ENCODE peak calls at places on chromosomes 6 and 20, in seven cellular contexts. K is transverse colon, R is ascending aorta, W is left lung, M is BE2C, G is heart right ventricle, Q is endothelial cell. Y is an unnamed sample.

GRCh38 chr6:79997728-79998127 is 6.7 kb upstream of the TTK start:
- DNase-seq in K (no peak), R (no peak), W (no peak), M (no peak), G (no peak), Q (no peak), Y (no peak)

GRCh38 chr6:90483116-90483839 is 103.6 kb downstream of the MAP3K7 start:
- DNase-seq in K (no peak), R (no peak), W (no peak), M (no peak), G (no peak), Q (no peak), Y (no peak)

GRCh38 chr6:140708386-140708785 is 1333.9 kb upstream of the CITED2 start:
- DNase-seq in K (no peak), R (no peak), W (no peak), M (no peak), G (no peak), Q (no peak), Y (no peak)

GRCh38 chr6:154488276-154488627 is 22.2 kb downstream of the CNKSR3 start:
- DNase-seq in K (no peak), R (no peak), W (no peak), M (no peak), G (no peak), Q (no peak), Y (no peak)

GRCh38 chr6:55868910-55869479 is 6.4 kb downstream of the BMP5 start:
- DNase-seq in K (no peak), R (no peak), W (no peak), M (no peak), G (no peak), Q (no peak), Y (no peak)

GRCh38 chr6:15421945-15422733 is 176.3 kb downstream of the JARID2 start:
- DNase-seq in K (no peak), R (no peak), W (no peak), M (no peak), G (no peak), Q (no peak), Y (no peak)

GRCh38 chr20:32972181-32973076 is 31.8 kb downstream of the SUN5 start:
- DNase-seq in K (peak), R (peak), W (no peak), M (no peak), G (no peak), Q (peak), Y (peak)

GRCh38 chr20:30506100-30506499 is 751.4 kb upstream of the DEFB115 start:
- DNase-seq in K (no peak), R (no peak), W (no peak), M (no peak), G (no peak), Q (no peak), Y (no peak)

GRCh38 chr6:149166747-149167146 is 150.8 kb upstream of the TAB2 start:
- DNase-seq in K (no peak), R (no peak), W (peak), M (peak), G (no peak), Q (no peak), Y (no peak)

GRCh38 chr6:161838306-161839035 is 564.6 kb upstream of the AGPAT4 start:
- DNase-seq in K (no peak), R (no peak), W (peak), M (peak), G (no peak), Q (no peak), Y (no peak)

GRCh38 chr6:7656355-7656754 is 66.4 kb downstream of the SNRNP48 start:
- DNase-seq in K (no peak), R (no peak), W (no peak), M (no peak), G (no peak), Q (no peak), Y (no peak)

GRCh38 chr20:46004813-46005505 is 3.7 kb upstream of the MMP9 start:
- DNase-seq in K (peak), R (peak), W (no peak), M (no peak), G (no peak), Q (no peak), Y (no peak)

GRCh38 chr20:19688031-19688806 is 69.8 kb upstream of the RIN2 start:
- DNase-seq in K (peak), R (peak), W (peak), M (peak), G (peak), Q (peak), Y (no peak)

GRCh38 chr20:7090753-7091310 is 323.3 kb downstream of the BMP2 start:
- DNase-seq in K (peak), R (no peak), W (no peak), M (no peak), G (no peak), Q (no peak), Y (no peak)

GRCh38 chr6:11432091-11432490 is 105.5 kb upstream of the TMEM170B start:
- DNase-seq in K (no peak), R (no peak), W (no peak), M (no peak), G (no peak), Q (no peak), Y (no peak)

GRCh38 chr20:23349338-23350006 is 1.1 kb upstream of the NXT1 start:
- DNase-seq in K (peak), R (peak), W (no peak), M (no peak), G (no peak), Q (no peak), Y (no peak)

GRCh38 chr20:25283221-25283951 is 35.5 kb downstream of the PYGB start:
- DNase-seq in K (peak), R (peak), W (peak), M (peak), G (no peak), Q (no peak), Y (no peak)

DNA sequence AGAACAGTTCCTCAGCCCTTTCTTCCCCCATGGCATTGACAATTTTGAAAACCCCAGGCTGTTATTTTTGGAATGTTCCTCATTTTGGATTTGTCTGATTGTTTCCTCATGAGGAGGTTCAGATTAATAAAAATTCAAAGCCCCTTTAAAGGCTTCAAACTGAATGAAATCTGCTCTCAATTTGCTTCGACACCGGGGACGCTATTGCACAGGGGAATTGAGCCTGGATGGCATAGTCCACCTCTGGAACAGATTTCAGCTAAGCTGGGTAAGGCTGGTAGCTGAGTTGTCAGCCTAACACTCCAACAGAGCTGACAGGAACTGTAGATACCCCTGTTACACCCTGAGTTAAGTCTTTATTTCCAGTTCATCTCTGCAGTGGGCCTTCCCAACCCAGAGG is 73.4 kb upstream of the PAX1 start:
- DNase-seq in K (no peak), R (no peak), W (no peak), M (no peak), G (no peak), Q (no peak), Y (no peak)
- TF ChIP-seq CTCF in K (no peak), R (no peak), W (no peak), M (no peak), G (no peak), Q (no peak), Y (no peak)

DNA sequence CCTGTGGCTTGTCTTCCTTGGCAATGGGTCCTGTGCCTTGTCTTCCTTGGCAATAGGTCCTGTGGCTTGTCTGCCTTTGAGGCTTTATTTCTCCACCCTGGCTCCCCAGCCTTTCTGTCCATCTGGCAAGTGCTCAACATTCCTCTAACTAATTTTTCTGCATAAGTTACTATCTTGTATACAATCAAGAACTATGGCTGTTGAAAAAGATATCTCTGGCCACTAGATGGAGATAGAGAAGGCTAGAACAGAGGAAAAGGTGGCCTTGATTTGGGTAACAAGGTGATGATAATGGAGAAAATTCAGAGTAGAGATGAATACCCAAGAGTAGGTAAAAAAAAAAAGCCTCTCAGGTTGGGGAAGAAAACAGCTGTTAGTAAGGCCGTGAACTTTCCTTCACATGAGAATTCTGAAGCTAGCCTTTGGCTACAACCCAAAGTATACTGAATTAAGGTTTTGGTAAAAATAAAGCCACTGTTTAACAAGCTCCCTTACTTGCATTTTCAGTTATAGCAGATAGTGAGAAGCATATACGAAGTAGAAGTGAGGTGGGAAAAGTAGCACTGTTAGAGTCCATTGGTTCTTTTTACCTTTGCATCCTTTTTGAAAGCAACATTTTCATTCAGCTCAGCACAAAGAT is 505.0 kb downstream of the DOK5 start:
- DNase-seq in K (no peak), R (no peak), W (no peak), M (no peak), G (no peak), Q (no peak), Y (no peak)
- TF ChIP-seq CTCF in K (peak), R (no peak), W (no peak), M (peak), G (peak), Q (no peak), Y (no peak)

DNA sequence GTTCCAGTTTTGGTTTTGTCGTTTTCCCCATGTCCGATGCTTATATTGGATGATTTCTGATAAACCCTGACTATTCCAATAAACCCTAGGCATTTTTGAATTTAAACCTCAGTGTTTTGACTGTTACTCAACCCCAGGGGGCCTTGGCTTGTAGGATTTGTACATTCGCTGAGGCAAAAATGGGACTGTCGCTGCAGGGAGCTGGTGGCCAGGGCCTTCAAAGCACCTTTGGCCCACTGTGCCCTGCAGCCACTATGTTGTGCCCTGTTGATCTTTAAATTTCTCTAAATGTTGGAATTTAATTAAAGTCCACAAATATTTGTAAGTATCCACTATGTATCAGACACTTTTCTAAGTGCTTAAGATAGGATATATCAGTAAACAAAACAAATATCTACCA is 9.5 kb upstream of the NOL7 start:
- DNase-seq in K (no peak), R (no peak), W (no peak), M (no peak), G (no peak), Q (no peak), Y (no peak)
- TF ChIP-seq CTCF in K (no peak), R (no peak), W (no peak), M (no peak), G (no peak), Q (no peak), Y (no peak)

GRCh38 chr6:75283907-75284284 is 696 bp downstream of the TMEM30A start:
- DNase-seq in K (no peak), R (no peak), W (no peak), M (no peak), G (no peak), Q (no peak), Y (peak)
- TF ChIP-seq CTCF in K (no peak), R (no peak), W (no peak), M (no peak), G (no peak), Q (no peak), Y (no peak)

GRCh38 chr6:95091823-95092436 is 485.4 kb upstream of the MANEA start:
- DNase-seq in K (no peak), R (no peak), W (no peak), M (no peak), G (no peak), Q (no peak), Y (peak)
- TF ChIP-seq CTCF in K (peak), R (no peak), W (no peak), M (peak), G (peak), Q (peak), Y (peak)

GRCh38 chr6:117404548-117404947 is 21.2 kb downstream of the ROS1 start:
- DNase-seq in K (no peak), R (no peak), W (no peak), M (no peak), G (no peak), Q (no peak), Y (no peak)
- TF ChIP-seq CTCF in K (no peak), R (no peak), W (no peak), M (no peak), G (no peak), Q (no peak), Y (no peak)

GRCh38 chr20:61597996-61598395 is 345.9 kb downstream of the CDH4 start:
- DNase-seq in K (no peak), R (no peak), W (no peak), M (no peak), G (no peak), Q (no peak), Y (no peak)

GRCh38 chr20:61598586-61598985 is 346.5 kb downstream of the CDH4 start:
- DNase-seq in K (no peak), R (no peak), W (no peak), M (no peak), G (no peak), Q (no peak), Y (no peak)

GRCh38 chr20:61600061-61600460 is 348.0 kb downstream of the CDH4 start:
- DNase-seq in K (no peak), R (no peak), W (no peak), M (no peak), G (no peak), Q (no peak), Y (no peak)

GRCh38 chr20:61601361-61601760 is 349.3 kb downstream of the CDH4 start:
- DNase-seq in K (no peak), R (no peak), W (no peak), M (no peak), G (no peak), Q (no peak), Y (peak)

DNA sequence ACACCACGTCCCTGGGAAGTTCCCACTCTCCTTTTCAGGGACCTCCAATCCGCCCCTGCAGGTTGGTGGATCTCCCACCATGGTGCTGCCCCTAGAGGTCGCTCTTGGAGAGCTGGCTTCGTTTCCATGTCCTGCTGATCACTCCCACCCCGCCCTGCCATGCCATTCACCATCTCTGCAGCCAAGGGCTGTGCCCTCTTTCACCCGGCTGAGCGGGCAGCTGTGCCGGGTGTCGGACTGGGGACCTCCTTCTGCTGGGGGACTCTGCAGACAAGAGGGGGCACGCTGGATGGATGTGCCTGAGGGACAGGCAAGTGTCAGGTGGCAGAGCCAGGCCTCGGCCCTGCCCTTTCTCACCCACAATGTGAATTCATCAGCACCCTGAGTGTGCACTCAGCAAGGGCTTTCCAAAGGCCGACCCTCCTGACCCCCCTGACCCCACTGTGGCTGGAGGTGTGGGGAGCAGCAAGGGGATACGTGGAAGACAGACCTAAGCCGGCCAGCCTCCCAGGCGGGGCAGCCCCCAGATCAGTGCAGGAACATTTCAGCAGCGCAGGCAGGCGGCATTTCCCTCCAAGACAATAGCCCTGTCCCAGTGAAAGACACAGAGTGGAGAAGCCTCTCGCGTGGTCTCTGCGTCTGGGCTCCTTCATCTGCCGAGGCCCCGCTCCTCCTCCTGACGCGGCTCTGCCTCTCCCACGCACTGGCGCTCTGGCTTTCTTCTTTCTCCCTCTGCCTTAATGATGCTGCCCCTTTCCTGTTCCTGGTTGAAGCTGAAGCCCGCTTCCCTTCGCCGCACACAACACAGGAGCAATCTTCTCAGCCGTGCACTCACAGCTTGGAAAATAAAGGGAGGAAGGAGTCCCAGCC is 347.2 kb downstream of the CDH4 start:
- DNase-seq in K (no peak), R (no peak), W (no peak), M (no peak), G (no peak), Q (peak), Y (no peak)
- TF ChIP-seq CTCF in K (no peak), R (no peak), W (no peak), M (no peak), G (no peak), Q (peak), Y (no peak)